ENCODE peak calls at places on chromosomes 13 and 19, in six cellular contexts. F is heart right ventricle, T is fibroblast of villous mesenchyme, R is mucosa of descending colon, G is AG04450, L is pancreas. M is an unnamed sample.

GRCh38 chr13:113949546-113949945 is 24.3 kb downstream of the C13orf46 start:
- DNase-seq in F (no peak), T (no peak), R (peak), G (no peak), L (no peak), M (no peak)

GRCh38 chr13:30418886-30419459 is 3.3 kb upstream of the UBE2L5 start:
- DNase-seq in F (no peak), T (no peak), R (no peak), G (no peak), L (no peak), M (no peak)

GRCh38 chr13:112024577-112024976 is 42.4 kb upstream of the SOX1 start:
- DNase-seq in F (no peak), T (no peak), R (no peak), G (no peak), L (no peak), M (no peak)

GRCh38 chr19:751501-752341 is 809 bp downstream of the MISP start:
- DNase-seq in F (no peak), T (peak), R (peak), G (peak), L (no peak), M (peak)

GRCh38 chr13:101018720-101019119 is 344.1 kb upstream of the TMTC4 start:
- DNase-seq in F (no peak), T (peak), R (no peak), G (peak), L (no peak), M (no peak)

GRCh38 chr13:42947925-42948324 is 44.1 kb downstream of the EPSTI1 start:
- DNase-seq in F (no peak), T (no peak), R (no peak), G (no peak), L (no peak), M (no peak)

GRCh38 chr19:33473644-33474305 is 47.8 kb downstream of the PEPD start:
- DNase-seq in F (no peak), T (peak), R (no peak), G (no peak), L (no peak), M (peak)

GRCh38 chr19:42422576-42423461 is 4.4 kb downstream of the LIPE start:
- DNase-seq in F (peak), T (no peak), R (no peak), G (no peak), L (no peak), M (no peak)

GRCh38 chr19:47097396-47098217 is 16.0 kb downstream of the ZC3H4 start:
- DNase-seq in F (peak), T (no peak), R (peak), G (no peak), L (no peak), M (no peak)

DNA sequence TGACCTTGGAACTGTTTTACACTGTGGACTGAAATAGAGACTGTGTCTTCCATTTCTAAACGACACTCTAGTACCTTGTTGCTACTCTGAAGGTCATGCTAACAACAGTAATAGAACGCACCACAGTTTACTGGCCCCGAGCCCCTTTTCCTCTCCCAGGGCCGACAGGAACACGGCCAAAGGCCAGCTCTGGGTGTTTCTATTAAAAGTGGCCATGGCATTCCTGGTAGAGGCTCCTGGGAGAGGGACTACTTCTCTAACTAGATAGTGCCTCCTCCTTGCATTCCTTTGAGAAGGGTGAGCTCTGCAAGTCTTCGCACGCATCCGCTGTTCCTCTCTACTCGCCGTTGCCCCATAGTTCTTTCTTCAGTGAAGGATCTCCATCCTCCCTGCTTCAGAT is 18.7 kb upstream of the SIAH3 start:
- DNase-seq in F (peak), T (no peak), R (no peak), G (no peak), L (no peak), M (no peak)
- H3K4me3 ChIP-seq in F (no peak), T (no peak), R (no peak), G (no peak), L (no peak), M (no peak)

DNA sequence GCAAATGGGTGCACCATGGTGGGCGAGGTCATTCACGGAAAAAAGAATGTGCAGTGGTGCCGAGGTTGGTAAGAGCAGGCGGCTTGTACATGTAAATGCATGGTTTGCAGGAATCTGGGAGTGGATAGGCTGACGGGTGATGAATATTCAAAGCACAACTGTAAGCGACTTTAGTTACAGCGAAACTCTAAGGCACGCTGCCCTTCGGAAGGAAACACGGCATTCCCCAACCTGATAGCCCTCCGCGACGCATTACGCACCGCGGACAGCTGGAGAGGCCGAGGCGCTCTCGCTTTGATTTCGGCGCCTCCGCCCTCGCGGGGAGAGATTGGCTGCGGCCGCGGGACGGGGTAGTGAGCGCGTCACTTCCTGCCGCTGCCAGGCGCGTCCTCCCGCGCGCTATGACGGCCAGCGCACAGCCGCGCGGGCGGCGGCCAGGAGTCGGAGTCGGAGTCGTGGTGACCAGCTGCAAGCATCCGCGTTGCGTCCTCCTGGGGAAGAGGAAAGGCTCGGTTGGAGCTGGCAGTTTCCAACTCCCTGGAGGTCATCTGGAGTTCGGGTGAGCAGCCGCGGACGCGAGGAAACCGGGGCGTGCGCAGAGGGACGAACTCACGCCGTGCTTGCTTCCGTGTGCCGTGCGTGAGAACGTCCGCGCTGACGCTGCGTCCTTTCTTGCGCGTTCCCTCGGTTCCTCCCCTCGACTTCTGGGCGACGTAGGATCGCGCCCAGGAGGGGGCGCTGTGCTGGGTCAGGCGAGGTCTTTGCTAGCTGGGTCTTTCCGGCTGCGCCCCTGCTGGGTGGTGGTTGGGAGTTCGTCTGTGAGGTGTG is at the start of gene NUDT15:
- DNase-seq in F (peak), T (peak), R (peak), G (peak), L (peak), M (peak)
- TF ChIP-seq CTCF in F (peak), T (peak), R (peak), G (peak), L (peak), M (peak)

GRCh38 chr19:4868286-4868834 is 893 bp upstream of the PLIN3 start:
- DNase-seq in F (no peak), T (no peak), R (no peak), G (no peak), L (no peak), M (no peak)
- H3K4me3 ChIP-seq in F (peak), T (peak), R (no peak), G (no peak), L (no peak), M (no peak)

GRCh38 chr13:77752512-77753069 is 55.1 kb downstream of the SLAIN1 start:
- DNase-seq in F (no peak), T (no peak), R (no peak), G (no peak), L (no peak), M (no peak)

GRCh38 chr13:77749481-77749880 is 52.0 kb downstream of the SLAIN1 start:
- DNase-seq in F (no peak), T (no peak), R (no peak), G (no peak), L (no peak), M (no peak)

DNA sequence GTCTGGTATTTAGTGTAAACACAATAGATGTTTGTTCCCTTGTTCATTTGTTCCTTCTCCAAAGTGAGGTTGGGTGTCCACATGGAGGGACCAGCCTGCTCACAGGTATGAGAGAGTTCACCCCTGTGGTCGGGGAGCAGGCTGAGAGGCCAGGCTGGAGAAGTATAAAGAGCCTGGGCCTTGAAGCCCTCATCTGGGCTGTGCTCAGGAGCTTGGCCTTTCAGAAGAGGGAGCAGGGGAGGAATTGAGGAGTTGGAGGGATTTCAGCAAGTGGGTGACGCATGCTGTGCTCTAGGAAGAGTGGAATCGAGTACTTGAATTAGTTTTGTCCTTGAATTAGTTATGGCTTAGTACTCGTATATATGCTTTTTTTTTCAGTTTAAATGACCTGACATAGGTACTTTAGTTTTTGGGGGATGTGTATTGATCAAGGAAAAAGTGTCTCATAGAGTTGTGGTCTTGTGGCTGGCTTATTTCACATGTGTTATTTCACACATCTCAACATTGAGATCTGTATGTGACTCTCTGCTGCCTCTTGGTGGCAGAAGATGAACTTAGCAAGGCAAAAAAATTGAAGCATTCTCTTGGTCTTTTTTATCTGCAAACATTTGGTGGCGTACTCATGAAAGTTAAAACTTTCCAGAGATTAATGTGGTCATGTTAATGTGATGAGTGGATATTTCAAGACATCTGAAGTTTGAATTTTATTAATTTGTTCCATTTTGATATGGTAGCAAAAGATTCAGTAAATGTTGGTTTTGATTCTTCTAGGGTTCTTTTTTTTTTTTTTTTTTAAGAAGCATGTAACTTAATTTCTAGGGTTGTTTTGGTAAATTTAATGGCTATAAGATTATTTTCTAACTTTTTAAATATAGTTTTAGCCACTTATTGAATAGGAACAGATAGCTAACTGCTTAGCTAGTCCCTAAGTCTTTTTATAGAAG is 54.3 kb downstream of the SLAIN1 start:
- DNase-seq in F (peak), T (peak), R (no peak), G (peak), L (peak), M (no peak)
- TF ChIP-seq CTCF in F (peak), T (peak), R (peak), G (peak), L (peak), M (peak)

M was measured in AG09309.